ENCODE peak calls at places on chromosomes 4 and X, in ten cellular contexts. W is tibial nerve; Y is CD8-positive, alpha-beta memory T cell; M is pancreas; R is mesenchymal stem cell; P is adipocyte; D is psoas muscle; K is mammary epithelial cell; Z is GM23248; L is astrocyte. Q is an unnamed sample. For H3K4me1, the result is how much of the 10 kb centered on the place peaks cover.

GRCh38 chrX:1077140-1077539 is 135.3 kb downstream of the CRLF2 start:
- DNase-seq in Z (no peak), K (no peak), D (no peak), R (no peak), L (no peak), W (no peak), M (no peak), P (no peak), Y (no peak), Q (no peak)

GRCh38 chr4:180828455-180829018 is 1414.7 kb upstream of the TENM3 start:
- DNase-seq in Z (peak), D (no peak), Y (no peak), K (peak), R (peak), P (peak), W (peak), L (peak), M (no peak), Q (peak)

GRCh38 chr4:66376396-66376795 is 706.1 kb upstream of the EPHA5 start:
- DNase-seq in K (no peak), L (no peak), W (no peak), M (no peak), Y (no peak), Z (no peak), P (peak), D (no peak), R (no peak), Q (no peak)

GRCh38 chr4:184168406-184169019 is 49.2 kb downstream of the ENPP6 start:
- DNase-seq in L (peak), Y (peak), P (peak), W (peak), R (peak), K (peak), D (peak), M (peak), Z (peak), Q (peak)

GRCh38 chr4:144955104-144955503 is 142.9 kb downstream of the ANAPC10 start:
- DNase-seq in K (no peak), P (no peak), Y (no peak), R (no peak), W (no peak), M (no peak), L (no peak), D (no peak), Z (no peak), Q (no peak)

GRCh38 chr4:37946503-37947179 is 13.6 kb upstream of the PTTG2 start:
- DNase-seq in L (no peak), M (no peak), Y (no peak), W (no peak), D (peak), Z (no peak), R (no peak), K (no peak), P (no peak), Q (no peak)

GRCh38 chr4:43843501-43843900 is 605.1 kb downstream of the KCTD8 start:
- DNase-seq in W (no peak), K (no peak), Y (no peak), L (peak), D (no peak), R (no peak), Z (peak), M (no peak), P (no peak), Q (no peak)

GRCh38 chr4:41290486-41290885 is 33.8 kb downstream of the UCHL1 start:
- DNase-seq in Y (no peak), P (no peak), Z (no peak), D (no peak), W (no peak), L (no peak), M (no peak), K (no peak), R (no peak), Q (no peak)

GRCh38 chr4:122827258-122827887 is 742 bp downstream of the FGF2 start:
- DNase-seq in P (peak), L (no peak), W (peak), M (peak), K (peak), D (peak), Y (peak), Z (peak), R (peak), Q (no peak)

GRCh38 chr4:13355036-13355910 is 128.9 kb downstream of the RAB28 start:
- DNase-seq in D (no peak), Y (no peak), M (no peak), L (peak), K (no peak), P (no peak), Z (no peak), R (peak), W (no peak), Q (no peak)

GRCh38 chr4:159677521-159677920 is 574.6 kb downstream of the RAPGEF2 start:
- DNase-seq in Y (no peak), D (no peak), Z (no peak), K (no peak), R (peak), L (peak), M (no peak), P (peak), W (no peak), Q (no peak)

GRCh38 chr4:18020145-18020670 is 1.3 kb downstream of the LCORL start:
- DNase-seq in Z (peak), P (peak), R (no peak), M (no peak), W (no peak), L (no peak), Y (peak), K (peak), D (no peak), Q (peak)

DNA sequence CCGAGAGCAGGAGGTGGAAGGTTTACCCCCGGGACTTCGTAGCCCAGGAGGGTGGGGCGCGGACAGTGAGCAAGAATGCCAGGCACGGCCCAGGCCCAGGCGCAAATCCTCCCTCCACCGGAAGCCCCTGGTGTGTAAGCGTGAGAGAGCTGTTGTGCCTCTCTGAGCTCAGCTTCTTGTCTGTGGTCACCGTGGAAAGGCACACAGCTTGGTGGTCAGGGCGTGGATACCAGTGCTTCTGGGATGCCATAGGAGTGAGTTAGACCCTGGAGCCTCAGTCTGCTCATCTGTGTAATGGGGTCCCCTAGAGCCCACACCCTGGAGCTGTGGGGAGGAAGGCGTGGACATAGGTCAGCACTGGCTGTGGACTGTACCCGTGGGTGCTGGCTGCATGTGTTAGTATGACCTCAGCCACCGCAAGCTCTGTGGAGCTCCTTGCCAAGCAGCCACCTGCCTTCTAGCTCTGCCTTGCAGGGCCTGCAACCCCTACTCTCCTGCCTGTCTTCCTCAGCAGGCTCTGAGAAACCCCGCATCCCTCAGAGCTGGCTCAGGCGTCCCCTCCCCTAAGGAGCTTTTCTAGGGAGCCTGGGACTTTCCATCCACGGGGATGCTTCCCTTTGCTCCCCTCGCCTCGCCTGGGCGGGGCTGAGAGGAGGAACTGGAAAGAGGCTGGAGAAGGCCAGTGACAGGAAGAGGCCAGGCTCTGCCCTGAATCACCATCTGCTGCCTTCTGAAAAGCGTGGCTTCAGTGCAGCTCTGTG is 28.0 kb upstream of the AFAP1 start:
- DNase-seq in Y (no peak), D (peak), W (no peak), Z (peak), L (peak), M (no peak), P (no peak), R (peak), K (no peak), Q (peak)
- H3K4me1 ChIP-seq in Y (half or more), D (under half), W (under half), Z (under half), L (under half), M (under half), P (under half), R (half or more), K (under half), Q (under half)

DNA sequence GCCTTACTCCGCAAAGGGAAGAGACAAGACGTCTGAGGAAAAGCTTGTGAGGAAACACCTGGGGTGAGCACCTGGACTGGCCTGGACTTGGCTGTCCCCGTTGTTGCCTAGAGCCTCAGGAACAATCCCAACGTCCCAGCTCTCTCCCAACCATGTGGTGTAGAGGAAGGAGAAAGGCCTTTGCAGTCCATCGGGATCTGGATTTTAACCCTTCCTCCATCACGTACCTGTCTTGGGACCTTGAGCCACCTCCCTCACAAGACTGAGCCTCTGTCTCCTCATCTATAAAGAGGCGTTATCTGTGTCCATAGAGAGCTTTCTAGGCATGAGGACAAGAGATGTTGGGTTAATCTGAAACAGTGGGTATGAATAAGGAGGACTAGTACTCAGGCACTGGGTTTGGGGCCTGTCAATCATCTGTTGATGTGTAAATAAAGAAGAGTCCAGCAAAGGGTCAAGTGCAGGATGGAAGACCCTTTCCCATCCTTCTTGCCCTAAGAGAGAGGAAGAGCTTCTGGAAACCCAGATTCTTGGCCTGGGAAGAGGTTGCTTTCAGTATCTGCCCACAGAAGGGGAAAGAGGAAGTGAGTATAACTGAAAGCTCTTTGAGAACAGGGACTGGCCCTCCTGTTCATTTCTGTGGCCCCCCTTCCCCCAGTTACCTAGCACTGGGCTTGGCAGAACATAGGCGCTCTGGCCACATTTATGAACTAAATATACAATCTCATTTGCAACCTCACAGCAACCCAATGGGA is 137.1 kb downstream of the PJA1 start:
- DNase-seq in D (no peak), W (no peak), L (no peak), Y (no peak), M (no peak), Z (no peak), P (no peak), R (peak), K (no peak), Q (no peak)
- H3K4me1 ChIP-seq in D (under half), W (under half), L (under half), Y (under half), M (under half), Z (under half), P (under half), R (under half), K (half or more), Q (under half)

GRCh38 chr4:88809561-88810219 is 112.1 kb upstream of the NAP1L5 start:
- DNase-seq in Y (no peak), L (no peak), P (no peak), R (no peak), W (peak), K (no peak), M (no peak), D (no peak), Z (peak), Q (peak)
- H3K4me1 ChIP-seq in Y (under half), L (under half), P (under half), R (under half), W (under half), K (under half), M (under half), D (half or more), Z (under half), Q (under half)

GRCh38 chr4:7512946-7513345 is 78.2 kb upstream of the PSAPL1 start:
- DNase-seq in P (no peak), W (no peak), D (no peak), R (no peak), L (no peak), K (no peak), Y (no peak), Z (no peak), M (no peak), Q (no peak)
- H3K4me1 ChIP-seq in P (under half), W (under half), D (under half), R (under half), L (under half), K (under half), Y (under half), Z (under half), M (under half), Q (under half)

DNA sequence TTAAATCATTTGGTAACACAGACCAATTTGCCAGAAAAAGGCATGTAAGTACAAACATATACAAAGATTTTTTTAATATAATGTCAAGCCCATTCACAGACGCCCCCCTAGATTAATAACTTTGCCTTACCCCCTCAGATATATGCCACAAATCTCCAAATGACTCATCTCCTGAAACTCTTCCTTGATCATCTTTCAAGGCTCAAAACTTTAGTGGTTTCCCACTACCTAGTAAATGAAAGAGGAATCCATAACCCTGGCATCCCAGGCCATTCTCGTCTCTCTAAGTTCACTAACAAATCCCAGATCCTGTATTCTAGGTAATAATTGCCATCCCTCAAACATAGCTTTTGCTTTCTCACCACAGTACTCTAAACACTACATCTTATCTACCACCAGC is 61.9 kb downstream of the PRSS12 start:
- DNase-seq in Y (no peak), L (no peak), K (no peak), Z (no peak), D (no peak), M (no peak), P (peak), R (no peak), W (no peak), Q (no peak)
- H3K4me1 ChIP-seq in Y (under half), L (under half), K (under half), Z (under half), D (under half), M (under half), P (under half), R (under half), W (under half), Q (under half)

DNA sequence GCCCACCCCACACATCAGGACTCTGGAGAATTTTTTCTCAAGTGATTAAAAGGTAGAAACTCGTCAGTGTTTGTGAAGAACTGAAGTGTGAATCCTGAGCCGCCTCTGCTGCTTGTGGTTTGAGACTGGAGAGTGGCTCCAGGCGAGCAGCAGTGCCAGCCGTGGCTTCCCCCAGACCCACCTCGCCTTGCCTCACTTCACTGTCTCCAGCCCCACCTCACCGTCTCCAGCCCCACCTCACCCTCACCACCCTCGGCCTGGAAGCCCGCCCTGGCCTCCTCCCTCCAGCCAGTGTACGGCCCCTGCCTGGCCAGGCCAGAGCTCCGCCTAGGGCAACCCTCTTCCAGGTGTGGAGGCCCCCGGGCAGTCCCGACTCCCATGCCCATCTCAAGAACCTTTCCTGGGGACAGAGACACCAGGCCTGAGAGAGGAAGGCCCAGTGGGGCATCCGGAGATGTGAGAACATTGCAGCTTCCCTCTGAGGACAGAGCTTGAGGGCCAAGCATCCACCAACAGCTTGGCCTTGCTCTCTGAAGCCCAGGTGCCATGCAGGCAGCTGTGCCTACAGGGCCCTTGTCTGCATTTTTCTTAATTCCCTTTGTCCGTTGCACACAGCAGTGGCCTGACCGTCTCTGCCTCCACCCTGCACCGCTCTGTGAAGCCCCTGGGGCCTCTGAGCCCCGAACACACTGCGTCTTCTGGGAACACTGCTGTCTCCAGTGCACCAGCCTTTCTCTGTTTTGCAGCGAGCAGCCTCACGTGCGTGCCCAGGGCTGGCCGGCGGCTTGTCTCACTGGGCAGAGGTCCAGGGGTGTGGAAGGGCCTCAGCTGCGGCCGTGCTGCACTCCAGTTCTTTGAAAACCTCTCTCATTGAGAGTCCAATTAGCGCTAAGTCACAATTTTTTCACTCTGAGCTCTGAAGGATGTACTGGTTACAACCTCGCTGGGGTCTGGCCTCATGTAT is 13.8 kb downstream of the SH3BP2 start:
- DNase-seq in K (no peak), R (no peak), Y (no peak), W (peak), P (peak), D (peak), L (no peak), Z (peak), M (peak), Q (peak)
- H3K4me1 ChIP-seq in K (under half), R (half or more), Y (under half), W (half or more), P (half or more), D (half or more), L (under half), Z (under half), M (under half), Q (under half)

GRCh38 chr4:4864940-4865704 is 5.7 kb downstream of the MSX1 start:
- DNase-seq in P (no peak), R (no peak), Y (no peak), D (peak), W (no peak), M (no peak), Z (no peak), L (no peak), K (no peak), Q (no peak)
- H3K4me1 ChIP-seq in P (under half), R (under half), Y (under half), D (under half), W (under half), M (under half), Z (under half), L (under half), K (under half), Q (under half)

GRCh38 chrX:45859407-45859806 is 658.7 kb upstream of the DIPK2B start:
- DNase-seq in L (no peak), Y (no peak), Z (no peak), M (no peak), D (no peak), W (no peak), R (no peak), K (no peak), P (no peak), Q (no peak)

GRCh38 chrX:45860450-45860849 is 659.8 kb upstream of the DIPK2B start:
- DNase-seq in L (no peak), D (no peak), Y (no peak), P (no peak), M (no peak), K (no peak), Z (no peak), W (no peak), R (no peak), Q (no peak)

GRCh38 chrX:45868425-45868824 is 667.7 kb upstream of the DIPK2B start:
- DNase-seq in P (no peak), L (no peak), M (no peak), Y (no peak), R (no peak), D (no peak), W (no peak), Z (no peak), K (no peak), Q (peak)

DNA sequence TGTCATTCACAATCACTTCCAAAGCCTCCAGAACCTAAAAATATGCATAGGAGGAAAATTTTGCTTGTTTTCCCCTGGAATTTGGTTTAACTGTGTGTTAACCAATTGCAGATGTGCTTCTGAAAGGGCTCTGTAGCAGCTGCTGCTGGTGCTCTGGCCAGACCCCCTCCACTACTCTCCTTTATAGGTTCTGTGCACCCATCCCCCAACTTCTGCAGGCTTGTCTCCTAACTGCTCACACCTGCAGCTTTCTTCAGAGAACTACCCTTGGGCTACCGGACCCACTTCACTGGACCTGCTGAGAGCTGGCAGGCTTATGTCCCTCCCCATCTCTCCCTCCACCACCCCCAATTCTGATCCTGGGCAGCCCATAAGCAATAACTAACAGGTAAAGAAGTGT is 662.1 kb upstream of the DIPK2B start:
- DNase-seq in L (no peak), K (no peak), Y (no peak), R (no peak), D (no peak), P (no peak), W (no peak), Z (no peak), M (no peak), Q (no peak)
- H3K4me1 ChIP-seq in L (under half), K (under half), Y (under half), R (under half), D (under half), P (under half), W (under half), Z (under half), M (under half), Q (under half)

GRCh38 chrX:10048695-10049094 is 81.5 kb downstream of the CLDN34 start:
- DNase-seq in P (no peak), Y (no peak), R (no peak), K (no peak), D (no peak), M (no peak), W (no peak), Z (peak), L (no peak), Q (no peak)
- H3K4me1 ChIP-seq in P (under half), Y (under half), R (under half), K (half or more), D (under half), M (under half), W (under half), Z (under half), L (under half), Q (under half)

DNA sequence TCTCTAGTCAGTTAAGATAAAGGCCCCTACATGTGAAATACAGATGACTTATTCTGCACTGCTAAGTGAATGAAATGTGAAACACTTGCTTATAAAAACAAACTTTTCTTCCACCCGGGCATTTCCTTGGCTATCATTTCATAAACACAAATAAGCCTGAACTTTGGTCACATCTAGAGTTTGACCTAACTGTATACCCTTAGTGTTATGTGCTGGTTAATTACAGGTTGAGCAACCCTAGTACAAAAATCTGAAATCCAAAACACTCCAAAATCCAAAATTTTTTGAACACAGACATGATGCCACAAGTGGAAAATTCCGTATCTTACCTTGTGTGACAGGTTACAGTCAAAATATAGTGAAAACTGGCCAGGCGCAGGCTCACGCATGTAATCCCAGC is 45.9 kb downstream of the SAT1 start:
- DNase-seq in R (no peak), P (no peak), M (no peak), L (no peak), W (no peak), D (no peak), Z (no peak), Y (no peak), K (no peak), Q (peak)
- H3K4me1 ChIP-seq in R (under half), P (under half), M (under half), L (under half), W (under half), D (under half), Z (under half), Y (under half), K (under half), Q (under half)

Q was measured in small intestine.